ENCODE peak calls at places on chromosomes 3 and 15, in nine cellular contexts. One of them, this sample, is unnamed.

GRCh38 chr15:39854161-39854560 is 65.9 kb downstream of the GPR176 start:
- DNase-seq in ovary: no peak
- DNase-seq in BE2C: no peak
- DNase-seq in PC-3: no peak
- DNase-seq in WTC11: no peak
- DNase-seq in Calu3: no peak
- DNase-seq in cardiac muscle cell: peak
- DNase-seq in cardiac fibroblast: peak
- DNase-seq in A549: no peak
- DNase-seq in this sample: peak

GRCh38 chr3:29696311-29696710 is 415.4 kb downstream of the RBMS3 start:
- DNase-seq in A549: no peak
- DNase-seq in Calu3: no peak
- DNase-seq in cardiac muscle cell: peak
- DNase-seq in ovary: no peak
- DNase-seq in BE2C: no peak
- DNase-seq in cardiac fibroblast: peak
- DNase-seq in WTC11: no peak
- DNase-seq in PC-3: no peak
- DNase-seq in this sample: peak

GRCh38 chr15:25743160-25743908 is 119.8 kb downstream of the ATP10A start:
- DNase-seq in ovary: no peak
- DNase-seq in A549: no peak
- DNase-seq in PC-3: no peak
- DNase-seq in Calu3: no peak
- DNase-seq in WTC11: no peak
- DNase-seq in cardiac fibroblast: no peak
- DNase-seq in BE2C: no peak
- DNase-seq in cardiac muscle cell: no peak
- DNase-seq in this sample: no peak

GRCh38 chr15:68820205-68820588 is 498 bp downstream of the ANP32A start:
- DNase-seq in ovary: peak
- DNase-seq in WTC11: no peak
- DNase-seq in Calu3: peak
- DNase-seq in cardiac fibroblast: no peak
- DNase-seq in cardiac muscle cell: peak
- DNase-seq in BE2C: peak
- DNase-seq in PC-3: peak
- DNase-seq in A549: peak
- DNase-seq in this sample: no peak

GRCh38 chr3:30613135-30613825 is 6.9 kb downstream of the TGFBR2 start:
- DNase-seq in ovary: no peak
- DNase-seq in WTC11: no peak
- DNase-seq in cardiac fibroblast: no peak
- DNase-seq in cardiac muscle cell: peak
- DNase-seq in Calu3: no peak
- DNase-seq in PC-3: no peak
- DNase-seq in A549: no peak
- DNase-seq in BE2C: no peak
- DNase-seq in this sample: no peak

GRCh38 chr15:37041042-37041441 is 59.3 kb downstream of the MEIS2 start:
- DNase-seq in cardiac muscle cell: no peak
- DNase-seq in A549: no peak
- DNase-seq in PC-3: no peak
- DNase-seq in Calu3: no peak
- DNase-seq in cardiac fibroblast: no peak
- DNase-seq in BE2C: no peak
- DNase-seq in WTC11: no peak
- DNase-seq in ovary: no peak
- DNase-seq in this sample: no peak

GRCh38 chr3:160200328-160200727 is 24.9 kb upstream of the C3orf80 start:
- DNase-seq in ovary: no peak
- DNase-seq in Calu3: no peak
- DNase-seq in PC-3: no peak
- DNase-seq in A549: no peak
- DNase-seq in BE2C: no peak
- DNase-seq in cardiac fibroblast: peak
- DNase-seq in cardiac muscle cell: peak
- DNase-seq in WTC11: no peak
- DNase-seq in this sample: no peak

GRCh38 chr15:78449220-78449999 is 11.4 kb downstream of the IREB2 start:
- DNase-seq in cardiac fibroblast: no peak
- DNase-seq in A549: no peak
- DNase-seq in BE2C: no peak
- DNase-seq in WTC11: no peak
- DNase-seq in Calu3: no peak
- DNase-seq in ovary: no peak
- DNase-seq in PC-3: no peak
- DNase-seq in cardiac muscle cell: no peak
- DNase-seq in this sample: no peak

GRCh38 chr3:141659821-141660597 is 78.1 kb upstream of the RNF7 start:
- DNase-seq in WTC11: peak
- DNase-seq in cardiac fibroblast: peak
- DNase-seq in BE2C: peak
- DNase-seq in ovary: peak
- DNase-seq in PC-3: peak
- DNase-seq in A549: peak
- DNase-seq in Calu3: peak
- DNase-seq in cardiac muscle cell: peak
- DNase-seq in this sample: peak

GRCh38 chr15:29676961-29677402 is 145.3 kb downstream of the TJP1 start:
- DNase-seq in A549: peak
- DNase-seq in ovary: no peak
- DNase-seq in WTC11: no peak
- DNase-seq in BE2C: no peak
- DNase-seq in cardiac fibroblast: peak
- DNase-seq in Calu3: no peak
- DNase-seq in PC-3: peak
- DNase-seq in cardiac muscle cell: peak
- DNase-seq in this sample: no peak

GRCh38 chr3:48655586-48655985 is 7.1 kb downstream of the CELSR3 start:
- DNase-seq in ovary: no peak
- DNase-seq in cardiac fibroblast: no peak
- DNase-seq in PC-3: no peak
- DNase-seq in WTC11: no peak
- DNase-seq in cardiac muscle cell: no peak
- DNase-seq in Calu3: no peak
- DNase-seq in A549: no peak
- DNase-seq in BE2C: no peak
- DNase-seq in this sample: no peak

GRCh38 chr3:56758539-56758981 is 43.2 kb downstream of the ARHGEF3 start:
- DNase-seq in cardiac muscle cell: peak
- DNase-seq in PC-3: peak
- DNase-seq in Calu3: peak
- DNase-seq in cardiac fibroblast: peak
- DNase-seq in BE2C: peak
- DNase-seq in ovary: no peak
- DNase-seq in A549: peak
- DNase-seq in WTC11: no peak
- DNase-seq in this sample: peak

GRCh38 chr3:146035366-146035765 is 125.6 kb downstream of the PLOD2 start:
- DNase-seq in Calu3: no peak
- DNase-seq in PC-3: no peak
- DNase-seq in cardiac fibroblast: peak
- DNase-seq in ovary: no peak
- DNase-seq in A549: no peak
- DNase-seq in BE2C: no peak
- DNase-seq in WTC11: no peak
- DNase-seq in cardiac muscle cell: peak
- DNase-seq in this sample: no peak

GRCh38 chr3:85081191-85081895 is 122.6 kb downstream of the CADM2 start:
- DNase-seq in cardiac fibroblast: peak
- DNase-seq in cardiac muscle cell: peak
- DNase-seq in WTC11: no peak
- DNase-seq in ovary: no peak
- DNase-seq in PC-3: peak
- DNase-seq in Calu3: peak
- DNase-seq in A549: peak
- DNase-seq in BE2C: peak
- DNase-seq in this sample: peak

DNA sequence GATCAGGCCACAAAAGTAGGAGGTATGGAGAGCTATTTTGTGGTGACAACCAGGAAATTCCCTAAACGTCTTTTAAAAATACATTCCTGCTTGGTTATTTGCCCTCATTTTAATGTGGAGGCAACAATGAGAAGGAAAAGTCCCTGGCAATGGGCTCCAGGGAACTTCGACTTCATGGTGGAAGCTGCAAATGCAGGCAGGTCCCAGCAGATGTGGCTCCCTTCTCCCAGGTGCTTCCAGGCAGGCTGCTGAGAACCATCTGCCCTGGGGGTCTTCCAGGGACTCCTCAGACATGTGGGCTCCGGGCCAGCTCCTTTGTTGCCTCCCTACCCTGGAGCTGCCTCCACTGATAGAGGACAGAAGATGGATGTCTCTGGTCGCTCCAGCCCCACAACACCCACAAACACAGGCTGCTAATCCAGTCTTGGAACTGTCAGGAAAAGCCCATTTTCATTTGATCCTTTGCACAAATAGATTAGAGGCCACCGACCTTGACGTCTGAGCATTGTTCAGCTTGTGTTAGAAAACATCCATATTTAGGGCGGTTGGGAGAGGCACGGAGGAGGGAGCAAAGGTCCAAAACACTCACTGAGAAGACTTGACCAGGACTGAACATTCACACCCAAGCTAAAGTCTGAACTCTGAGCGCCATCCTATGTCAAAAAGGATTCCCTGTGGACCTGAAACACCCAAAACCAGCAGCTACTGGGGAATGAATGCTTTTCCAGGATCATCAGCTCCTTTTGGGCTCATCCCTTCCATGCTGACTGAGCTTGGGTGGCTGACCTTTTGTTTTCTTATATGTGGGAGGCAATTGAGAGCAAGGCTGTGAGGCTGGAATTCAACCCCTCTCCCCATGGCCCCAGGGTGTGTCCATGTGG is 30.2 kb upstream of the SLCO2A1 start:
- DNase-seq in A549: no peak
- DNase-seq in cardiac muscle cell: no peak
- DNase-seq in PC-3: no peak
- DNase-seq in WTC11: no peak
- DNase-seq in Calu3: no peak
- DNase-seq in BE2C: no peak
- DNase-seq in cardiac fibroblast: no peak
- DNase-seq in ovary: no peak
- DNase-seq in this sample: peak
- TF ChIP-seq CTCF in A549: no peak
- TF ChIP-seq CTCF in cardiac muscle cell: no peak
- TF ChIP-seq CTCF in PC-3: no peak
- TF ChIP-seq CTCF in WTC11: no peak
- TF ChIP-seq CTCF in Calu3: no peak
- TF ChIP-seq CTCF in BE2C: no peak
- TF ChIP-seq CTCF in cardiac fibroblast: no peak
- TF ChIP-seq CTCF in ovary: no peak
- TF ChIP-seq CTCF in this sample: peak

DNA sequence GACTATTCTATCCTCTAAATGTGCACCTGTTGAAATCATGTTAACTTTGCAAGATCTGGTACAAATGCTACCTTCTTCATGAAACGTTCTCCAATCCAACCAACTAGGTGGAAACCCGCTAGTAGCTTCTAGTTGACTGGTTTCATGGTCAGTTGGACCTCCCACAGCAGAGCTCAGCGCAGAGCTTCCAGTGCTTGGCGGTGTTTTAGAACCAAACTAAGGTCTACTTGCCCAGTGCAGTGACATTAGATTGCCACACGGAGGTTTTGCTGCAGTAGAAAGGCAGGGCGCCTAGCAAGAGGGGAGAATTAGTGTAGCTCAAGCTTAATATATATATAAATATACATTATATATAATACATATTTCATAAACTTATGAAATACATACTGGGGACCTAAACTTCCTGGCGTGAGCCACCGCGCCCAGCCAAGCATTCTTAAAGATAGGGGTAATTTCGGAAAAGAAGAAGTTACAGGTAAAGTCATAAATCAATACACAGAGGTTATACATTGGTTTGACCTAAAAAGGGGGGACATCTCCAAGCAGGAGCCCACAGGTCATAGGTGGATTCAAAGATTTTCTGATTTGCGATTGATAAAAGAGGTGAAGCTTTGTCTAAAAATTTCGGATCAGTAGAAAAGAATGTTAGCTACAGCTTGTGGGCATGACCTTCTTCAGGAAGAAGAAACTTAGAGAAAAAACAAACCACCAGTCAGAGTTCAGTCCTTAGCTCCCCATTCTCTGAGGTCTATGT is 2.0 kb upstream of the OXSR1 start:
- DNase-seq in Calu3: peak
- DNase-seq in PC-3: peak
- DNase-seq in BE2C: no peak
- DNase-seq in WTC11: no peak
- DNase-seq in ovary: no peak
- DNase-seq in cardiac muscle cell: no peak
- DNase-seq in cardiac fibroblast: no peak
- DNase-seq in A549: peak
- DNase-seq in this sample: no peak
- TF ChIP-seq CTCF in Calu3: peak
- TF ChIP-seq CTCF in PC-3: peak
- TF ChIP-seq CTCF in BE2C: no peak
- TF ChIP-seq CTCF in WTC11: no peak
- TF ChIP-seq CTCF in ovary: no peak
- TF ChIP-seq CTCF in cardiac muscle cell: no peak
- TF ChIP-seq CTCF in cardiac fibroblast: peak
- TF ChIP-seq CTCF in A549: no peak
- TF ChIP-seq CTCF in this sample: no peak

DNA sequence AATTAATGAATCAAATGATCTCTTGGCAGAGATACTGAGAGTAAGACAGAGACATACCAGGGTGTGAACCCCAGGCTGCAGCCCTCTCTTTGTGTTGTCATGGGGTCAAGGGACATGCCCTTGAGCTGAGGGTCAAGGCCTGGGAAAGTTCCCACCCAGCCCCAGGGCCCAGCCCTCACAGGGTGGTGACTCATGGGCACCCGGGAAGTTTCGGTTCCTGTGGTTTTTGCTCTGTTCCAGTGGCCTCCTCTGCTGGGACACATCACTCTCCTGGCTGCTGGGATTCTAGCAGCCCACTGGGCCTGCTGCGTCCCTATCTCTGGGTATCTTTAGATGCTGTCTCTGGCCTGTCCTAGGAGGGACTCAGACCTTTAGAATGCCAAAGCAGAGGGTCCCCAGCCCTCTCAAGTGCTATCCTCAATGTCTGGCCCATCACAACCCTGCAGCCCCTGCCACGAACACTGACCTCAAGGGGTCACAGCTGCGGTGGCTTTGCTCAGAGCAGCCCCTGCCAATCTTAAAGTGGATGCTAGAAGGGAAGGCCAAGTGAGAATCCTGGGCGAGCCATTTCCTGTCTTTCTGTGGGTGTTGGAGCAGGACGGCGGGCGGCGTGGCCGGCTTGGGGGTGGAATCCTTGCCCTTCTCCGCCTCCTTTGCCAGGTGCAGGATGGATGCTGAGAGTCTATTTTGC is 148.4 kb upstream of the TLE3 start:
- DNase-seq in PC-3: peak
- DNase-seq in WTC11: peak
- DNase-seq in BE2C: no peak
- DNase-seq in cardiac fibroblast: peak
- DNase-seq in A549: no peak
- DNase-seq in cardiac muscle cell: peak
- DNase-seq in ovary: no peak
- DNase-seq in Calu3: peak
- DNase-seq in this sample: peak
- TF ChIP-seq CTCF in PC-3: no peak
- TF ChIP-seq CTCF in WTC11: no peak
- TF ChIP-seq CTCF in BE2C: no peak
- TF ChIP-seq CTCF in cardiac fibroblast: no peak
- TF ChIP-seq CTCF in A549: no peak
- TF ChIP-seq CTCF in cardiac muscle cell: no peak
- TF ChIP-seq CTCF in ovary: no peak
- TF ChIP-seq CTCF in Calu3: no peak
- TF ChIP-seq CTCF in this sample: no peak

GRCh38 chr3:12138044-12138443 is 20.7 kb downstream of the TIMP4 start:
- DNase-seq in cardiac muscle cell: peak
- DNase-seq in WTC11: peak
- DNase-seq in PC-3: peak
- DNase-seq in ovary: no peak
- DNase-seq in BE2C: no peak
- DNase-seq in Calu3: peak
- DNase-seq in A549: peak
- DNase-seq in cardiac fibroblast: peak
- DNase-seq in this sample: peak
- TF ChIP-seq CTCF in cardiac muscle cell: peak
- TF ChIP-seq CTCF in WTC11: no peak
- TF ChIP-seq CTCF in PC-3: peak
- TF ChIP-seq CTCF in ovary: no peak
- TF ChIP-seq CTCF in BE2C: peak
- TF ChIP-seq CTCF in Calu3: peak
- TF ChIP-seq CTCF in A549: peak
- TF ChIP-seq CTCF in cardiac fibroblast: peak
- TF ChIP-seq CTCF in this sample: peak